ENCODE peak calls at places on chromosomes 6 and 20, in four cellular contexts. One of them, this sample, is unnamed.

GRCh38 chr6:37920667-37921066 is 101.1 kb downstream of the ZFAND3 start:
- DNase-seq in thyroid gland: no peak
- DNase-seq in omental fat pad: no peak
- DNase-seq in cardiac muscle cell: no peak
- DNase-seq in this sample: no peak

GRCh38 chr6:112198582-112198981 is 55.8 kb downstream of the LAMA4 start:
- DNase-seq in thyroid gland: no peak
- DNase-seq in cardiac muscle cell: no peak
- DNase-seq in omental fat pad: no peak
- DNase-seq in this sample: no peak

GRCh38 chr6:6891949-6892461 is 215.8 kb upstream of the RREB1 start:
- DNase-seq in thyroid gland: no peak
- DNase-seq in cardiac muscle cell: no peak
- DNase-seq in omental fat pad: no peak
- DNase-seq in this sample: no peak

GRCh38 chr20:54364919-54365318 is 110.5 kb upstream of the DOK5 start:
- DNase-seq in cardiac muscle cell: no peak
- DNase-seq in omental fat pad: no peak
- DNase-seq in thyroid gland: no peak
- DNase-seq in this sample: no peak

GRCh38 chr6:129936329-129937165 is 75.4 kb upstream of the TMEM244 start:
- DNase-seq in omental fat pad: no peak
- DNase-seq in cardiac muscle cell: peak
- DNase-seq in thyroid gland: peak
- DNase-seq in this sample: no peak

GRCh38 chr20:11090751-11091150 is 417.0 kb upstream of the JAG1 start:
- DNase-seq in thyroid gland: no peak
- DNase-seq in cardiac muscle cell: no peak
- DNase-seq in omental fat pad: no peak
- DNase-seq in this sample: no peak

GRCh38 chr6:33390767-33391277 is 801 bp upstream of the KIFC1 start:
- DNase-seq in thyroid gland: no peak
- DNase-seq in omental fat pad: no peak
- DNase-seq in cardiac muscle cell: no peak
- DNase-seq in this sample: no peak

GRCh38 chr6:64777941-64778785 is 928.9 kb downstream of the EYS start:
- DNase-seq in thyroid gland: no peak
- DNase-seq in cardiac muscle cell: no peak
- DNase-seq in omental fat pad: no peak
- DNase-seq in this sample: no peak

GRCh38 chr6:108164815-108165706 is 761 bp upstream of the NR2E1 start:
- DNase-seq in omental fat pad: no peak
- DNase-seq in thyroid gland: no peak
- DNase-seq in cardiac muscle cell: no peak
- DNase-seq in this sample: no peak

GRCh38 chr20:64053841-64054661 is 4.6 kb upstream of the SOX18 start:
- DNase-seq in cardiac muscle cell: peak
- DNase-seq in omental fat pad: no peak
- DNase-seq in thyroid gland: peak
- DNase-seq in this sample: no peak

GRCh38 chr6:147906361-147906760 is 397.9 kb downstream of the SAMD5 start:
- DNase-seq in thyroid gland: no peak
- DNase-seq in cardiac muscle cell: no peak
- DNase-seq in omental fat pad: no peak
- DNase-seq in this sample: no peak

GRCh38 chr20:62805365-62805710 is 703 bp downstream of the OGFR start:
- DNase-seq in omental fat pad: no peak
- DNase-seq in cardiac muscle cell: peak
- DNase-seq in thyroid gland: no peak
- DNase-seq in this sample: no peak

GRCh38 chr20:62804632-62805364 is at the start of gene OGFR:
- DNase-seq in cardiac muscle cell: peak
- DNase-seq in omental fat pad: no peak
- DNase-seq in thyroid gland: peak
- DNase-seq in this sample: no peak

GRCh38 chr20:62802026-62802712 is 2.5 kb upstream of the OGFR start:
- DNase-seq in omental fat pad: no peak
- DNase-seq in thyroid gland: peak
- DNase-seq in cardiac muscle cell: no peak
- DNase-seq in this sample: no peak

GRCh38 chr20:62805711-62806382 is 1.2 kb downstream of the OGFR start:
- DNase-seq in thyroid gland: peak
- DNase-seq in omental fat pad: no peak
- DNase-seq in cardiac muscle cell: no peak
- DNase-seq in this sample: no peak

GRCh38 chr20:62804021-62804631 is 509 bp upstream of the OGFR start:
- DNase-seq in omental fat pad: no peak
- DNase-seq in thyroid gland: no peak
- DNase-seq in cardiac muscle cell: no peak
- DNase-seq in this sample: no peak
- TF ChIP-seq CTCF in omental fat pad: no peak
- TF ChIP-seq CTCF in thyroid gland: no peak
- TF ChIP-seq CTCF in cardiac muscle cell: no peak
- TF ChIP-seq CTCF in this sample: no peak

GRCh38 chr6:42787018-42787611 is 5.3 kb downstream of the BICRAL start:
- DNase-seq in thyroid gland: no peak
- DNase-seq in cardiac muscle cell: no peak
- DNase-seq in omental fat pad: no peak
- DNase-seq in this sample: no peak
- TF ChIP-seq CTCF in thyroid gland: no peak
- TF ChIP-seq CTCF in cardiac muscle cell: no peak
- TF ChIP-seq CTCF in omental fat pad: no peak
- TF ChIP-seq CTCF in this sample: no peak

GRCh38 chr6:98839788-98840361 is 5.5 kb downstream of the POU3F2 start:
- DNase-seq in cardiac muscle cell: peak
- DNase-seq in omental fat pad: no peak
- DNase-seq in thyroid gland: no peak
- DNase-seq in this sample: no peak
- TF ChIP-seq CTCF in cardiac muscle cell: peak
- TF ChIP-seq CTCF in omental fat pad: no peak
- TF ChIP-seq CTCF in thyroid gland: no peak
- TF ChIP-seq CTCF in this sample: peak

DNA sequence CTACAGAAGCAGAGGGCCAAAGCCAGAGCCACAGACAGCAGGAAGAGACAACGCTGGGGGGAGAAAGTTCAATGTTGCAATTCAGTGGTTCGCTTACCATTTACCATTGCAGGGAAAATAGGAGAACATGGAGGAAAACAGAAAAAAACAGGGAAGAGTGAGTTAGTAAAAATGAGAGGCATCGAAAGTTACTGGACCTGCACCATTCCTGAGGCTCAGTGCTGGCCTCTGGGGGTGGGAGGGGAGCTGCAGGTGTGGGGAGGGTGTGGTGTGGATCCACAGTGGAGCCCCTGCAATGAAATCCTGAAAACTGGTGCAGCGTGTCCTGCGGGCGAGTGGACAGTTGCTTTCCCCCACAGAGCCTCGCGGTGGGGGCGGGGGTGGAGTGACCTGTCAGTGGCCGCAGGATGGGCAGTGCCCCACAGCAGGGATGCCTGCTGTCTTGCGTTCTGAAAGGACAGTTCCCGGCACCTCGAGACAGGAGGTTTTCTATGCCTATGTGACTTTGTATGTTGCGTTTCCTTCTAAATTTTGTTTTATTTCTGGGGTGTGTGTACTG is 5.7 kb downstream of the TMEM181 start:
- DNase-seq in thyroid gland: no peak
- DNase-seq in omental fat pad: no peak
- DNase-seq in cardiac muscle cell: no peak
- DNase-seq in this sample: no peak
- TF ChIP-seq CTCF in thyroid gland: no peak
- TF ChIP-seq CTCF in omental fat pad: no peak
- TF ChIP-seq CTCF in cardiac muscle cell: no peak
- TF ChIP-seq CTCF in this sample: peak

GRCh38 chr20:58192567-58192966 is 35.9 kb downstream of the ANKRD60 start:
- DNase-seq in thyroid gland: no peak
- DNase-seq in omental fat pad: no peak
- DNase-seq in cardiac muscle cell: no peak
- DNase-seq in this sample: no peak

GRCh38 chr20:58184984-58185383 is 43.5 kb downstream of the ANKRD60 start:
- DNase-seq in omental fat pad: no peak
- DNase-seq in thyroid gland: no peak
- DNase-seq in cardiac muscle cell: no peak
- DNase-seq in this sample: no peak

GRCh38 chr20:58192065-58192464 is 36.4 kb downstream of the ANKRD60 start:
- DNase-seq in omental fat pad: no peak
- DNase-seq in thyroid gland: no peak
- DNase-seq in cardiac muscle cell: no peak
- DNase-seq in this sample: no peak

GRCh38 chr20:58184063-58184462 is 44.4 kb downstream of the ANKRD60 start:
- DNase-seq in omental fat pad: no peak
- DNase-seq in cardiac muscle cell: no peak
- DNase-seq in thyroid gland: no peak
- DNase-seq in this sample: no peak

DNA sequence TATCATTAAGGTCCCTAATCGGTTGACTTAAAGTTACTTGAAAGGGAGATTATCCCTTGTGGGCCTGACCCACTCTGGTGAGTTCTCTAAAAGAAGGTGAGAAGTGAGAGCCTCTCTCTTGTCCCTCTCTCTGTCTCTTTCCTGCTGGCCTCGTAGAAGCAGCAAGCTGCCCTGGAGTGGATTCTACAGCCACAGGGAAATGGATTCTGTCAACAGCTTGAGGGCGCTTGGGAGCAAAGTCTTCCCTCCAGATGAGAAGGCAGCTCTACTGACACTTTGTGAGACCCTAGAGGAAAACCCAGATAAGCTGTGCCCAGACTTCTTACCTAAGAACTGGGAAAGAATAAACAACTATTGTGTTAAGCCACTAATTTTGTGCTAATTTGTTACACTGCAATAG is 40.0 kb downstream of the ANKRD60 start:
- DNase-seq in cardiac muscle cell: peak
- DNase-seq in omental fat pad: no peak
- DNase-seq in thyroid gland: no peak
- DNase-seq in this sample: no peak
- TF ChIP-seq CTCF in cardiac muscle cell: no peak
- TF ChIP-seq CTCF in omental fat pad: no peak
- TF ChIP-seq CTCF in thyroid gland: no peak
- TF ChIP-seq CTCF in this sample: peak

GRCh38 chr20:62733891-62734290 is 25.3 kb downstream of the NTSR1 start:
- DNase-seq in cardiac muscle cell: no peak
- DNase-seq in thyroid gland: peak
- DNase-seq in omental fat pad: no peak
- DNase-seq in this sample: no peak

GRCh38 chr20:62730481-62730880 is 21.8 kb downstream of the NTSR1 start:
- DNase-seq in cardiac muscle cell: no peak
- DNase-seq in omental fat pad: no peak
- DNase-seq in thyroid gland: no peak
- DNase-seq in this sample: no peak

GRCh38 chr20:62733250-62733842 is 24.7 kb downstream of the NTSR1 start:
- DNase-seq in cardiac muscle cell: no peak
- DNase-seq in thyroid gland: no peak
- DNase-seq in omental fat pad: no peak
- DNase-seq in this sample: no peak

GRCh38 chr20:62732766-62733165 is 24.1 kb downstream of the NTSR1 start:
- DNase-seq in omental fat pad: no peak
- DNase-seq in cardiac muscle cell: no peak
- DNase-seq in thyroid gland: no peak
- DNase-seq in this sample: no peak

GRCh38 chr20:62732356-62732755 is 23.7 kb downstream of the NTSR1 start:
- DNase-seq in thyroid gland: no peak
- DNase-seq in cardiac muscle cell: no peak
- DNase-seq in omental fat pad: no peak
- DNase-seq in this sample: no peak
- TF ChIP-seq CTCF in thyroid gland: no peak
- TF ChIP-seq CTCF in cardiac muscle cell: no peak
- TF ChIP-seq CTCF in omental fat pad: no peak
- TF ChIP-seq CTCF in this sample: no peak

GRCh38 chr6:138726066-138727060 is 47.2 kb upstream of the CCDC28A start:
- DNase-seq in thyroid gland: no peak
- DNase-seq in omental fat pad: no peak
- DNase-seq in cardiac muscle cell: no peak
- DNase-seq in this sample: no peak

GRCh38 chr6:138727182-138727581 is 46.4 kb upstream of the CCDC28A start:
- DNase-seq in omental fat pad: no peak
- DNase-seq in thyroid gland: no peak
- DNase-seq in cardiac muscle cell: no peak
- DNase-seq in this sample: no peak

GRCh38 chr6:138719744-138720143 is 53.8 kb upstream of the CCDC28A start:
- DNase-seq in omental fat pad: no peak
- DNase-seq in thyroid gland: no peak
- DNase-seq in cardiac muscle cell: no peak
- DNase-seq in this sample: no peak

GRCh38 chr6:138722425-138723371 is 50.9 kb upstream of the CCDC28A start:
- DNase-seq in omental fat pad: no peak
- DNase-seq in cardiac muscle cell: no peak
- DNase-seq in thyroid gland: no peak
- DNase-seq in this sample: no peak

DNA sequence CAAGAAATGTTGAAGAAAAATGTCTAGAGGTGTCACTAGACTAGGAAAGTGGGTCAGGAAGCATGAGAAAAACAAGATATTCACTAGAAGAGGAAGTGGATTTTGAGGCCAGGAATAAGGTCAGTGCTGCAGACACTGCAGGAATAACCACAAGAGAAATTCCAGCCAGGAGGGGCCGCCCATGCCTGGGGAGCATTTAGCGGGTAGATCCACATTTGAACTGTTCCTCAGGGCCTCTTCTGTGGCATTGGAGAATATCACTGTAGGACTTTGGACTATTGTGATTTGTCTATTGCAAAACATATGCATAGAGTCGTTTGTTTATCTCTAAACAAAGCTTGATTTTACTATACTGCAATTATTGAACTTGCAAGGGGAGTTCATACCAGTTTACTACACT is 49.6 kb upstream of the CCDC28A start:
- DNase-seq in cardiac muscle cell: peak
- DNase-seq in omental fat pad: no peak
- DNase-seq in thyroid gland: peak
- DNase-seq in this sample: no peak
- TF ChIP-seq CTCF in cardiac muscle cell: peak
- TF ChIP-seq CTCF in omental fat pad: no peak
- TF ChIP-seq CTCF in thyroid gland: no peak
- TF ChIP-seq CTCF in this sample: no peak

GRCh38 chr6:16637635-16638034 is 123.6 kb downstream of the ATXN1 start:
- DNase-seq in thyroid gland: no peak
- DNase-seq in cardiac muscle cell: no peak
- DNase-seq in omental fat pad: no peak
- DNase-seq in this sample: no peak
- TF ChIP-seq CTCF in thyroid gland: no peak
- TF ChIP-seq CTCF in cardiac muscle cell: no peak
- TF ChIP-seq CTCF in omental fat pad: no peak
- TF ChIP-seq CTCF in this sample: no peak

GRCh38 chr6:143513410-143513809 is 1.9 kb upstream of the FUCA2 start:
- DNase-seq in thyroid gland: peak
- DNase-seq in cardiac muscle cell: peak
- DNase-seq in omental fat pad: no peak
- DNase-seq in this sample: no peak
- TF ChIP-seq CTCF in thyroid gland: no peak
- TF ChIP-seq CTCF in cardiac muscle cell: peak
- TF ChIP-seq CTCF in omental fat pad: no peak
- TF ChIP-seq CTCF in this sample: peak